ENCODE peak calls at places on chromosome 15, in seven cellular contexts. K is prostate gland; S is ovary; Z is heart right ventricle; T is hepatocyte; G is trophoblast cell; M is naive thymus-derived CD4-positive, alpha-beta T cell. D is an unnamed sample.

GRCh38 chr15:34942363-34942762 is 27.2 kb downstream of the AQR start:
- DNase-seq in S (no peak), M (no peak), G (no peak), K (no peak), T (no peak), Z (no peak), D (no peak)

GRCh38 chr15:89129123-89129815 is 41.0 kb downstream of the ABHD2 start:
- DNase-seq in M (peak; percentile 31), K (peak; percentile 45), G (peak; percentile 43), S (peak; percentile 65), T (peak; percentile 51), Z (no peak), D (no peak)

GRCh38 chr15:62417444-62417843 is 252.4 kb upstream of the C2CD4B start:
- DNase-seq in T (no peak), G (no peak), S (no peak), K (no peak), Z (no peak), M (no peak), D (no peak)

GRCh38 chr15:88792342-88793282 is 10.6 kb upstream of the ACAN start:
- DNase-seq in M (no peak), T (no peak), S (no peak), Z (no peak), K (no peak), G (no peak), D (no peak)

GRCh38 chr15:75314552-75315290 is 21.1 kb upstream of the COMMD4 start:
- DNase-seq in M (no peak), T (no peak), Z (no peak), G (no peak), S (no peak), K (no peak), D (no peak)

GRCh38 chr15:81820236-81820635 is 225.6 kb downstream of the MEX3B start:
- DNase-seq in M (no peak), Z (no peak), S (no peak), T (no peak), G (no peak), K (no peak), D (no peak)

GRCh38 chr15:68230157-68231100 is 901 bp upstream of the CLN6 start:
- DNase-seq in G (peak; percentile 86), Z (no peak), K (peak; percentile 14), T (no peak), S (no peak), M (no peak), D (no peak)

GRCh38 chr15:66923438-66923881 is 141.9 kb upstream of the SMAD3 start:
- DNase-seq in M (no peak), T (peak; percentile 54), S (no peak), G (peak; percentile 18), K (no peak), Z (no peak), D (no peak)

GRCh38 chr15:61038387-61038786 is 190.7 kb downstream of the RORA start:
- DNase-seq in M (no peak), K (no peak), G (no peak), T (peak; percentile 15), Z (peak; percentile 38), S (no peak), D (no peak)

GRCh38 chr15:90917569-90917968 is 14.5 kb downstream of the MAN2A2 start:
- DNase-seq in G (no peak), S (no peak), Z (no peak), K (no peak), T (no peak), M (no peak), D (no peak)

GRCh38 chr15:68791431-68792283 is 29.0 kb downstream of the ANP32A start:
- DNase-seq in M (no peak), Z (no peak), G (no peak), S (no peak), T (no peak), K (no peak), D (no peak)

GRCh38 chr15:96415513-96416217 is 85.2 kb downstream of the NR2F2 start:
- DNase-seq in Z (no peak), T (no peak), M (no peak), S (no peak), K (no peak), G (no peak), D (no peak)
- H3K27me3 ChIP-seq in Z (peaks cover 98% of the 10 kb centered on the region), T (peaks cover 100% of the 10 kb centered on the region), M (peaks cover 5% of the 10 kb centered on the region), S (no peaks in the 10 kb centered on the region), K (peaks cover 29% of the 10 kb centered on the region), G (peaks cover 58% of the 10 kb centered on the region), D (peaks cover 99% of the 10 kb centered on the region)

GRCh38 chr15:63703641-63704040 is 106.5 kb downstream of the FBXL22 start:
- DNase-seq in S (no peak), Z (no peak), G (no peak), M (no peak), T (no peak), K (no peak), D (no peak)

GRCh38 chr15:63699391-63699790 is 102.2 kb downstream of the FBXL22 start:
- DNase-seq in K (no peak), M (no peak), G (no peak), T (no peak), Z (no peak), S (no peak), D (no peak)

GRCh38 chr15:63698731-63699130 is 101.5 kb downstream of the FBXL22 start:
- DNase-seq in Z (no peak), M (no peak), K (no peak), G (no peak), T (no peak), S (no peak), D (no peak)

GRCh38 chr15:63701365-63701764 is 104.2 kb downstream of the FBXL22 start:
- DNase-seq in M (no peak), Z (peak; percentile 16), S (no peak), G (no peak), T (no peak), K (no peak), D (no peak)
- H3K9me3 ChIP-seq in M (no peaks in the 10 kb centered on the region), Z (no peaks in the 10 kb centered on the region), S (no peaks in the 10 kb centered on the region), G (no peaks in the 10 kb centered on the region), T (no peaks in the 10 kb centered on the region), K (no peaks in the 10 kb centered on the region), D (no peaks in the 10 kb centered on the region)

GRCh38 chr15:36885709-36886108 is 214.6 kb downstream of the MEIS2 start:
- DNase-seq in K (no peak), G (no peak), M (no peak), S (no peak), Z (no peak), T (no peak), D (no peak)
- H3K27me3 ChIP-seq in K (no peaks in the 10 kb centered on the region), G (peaks cover 38% of the 10 kb centered on the region), M (peaks cover 40% of the 10 kb centered on the region), S (no peaks in the 10 kb centered on the region), Z (peaks cover 83% of the 10 kb centered on the region), T (peaks cover 86% of the 10 kb centered on the region), D (peaks cover 91% of the 10 kb centered on the region)

GRCh38 chr15:86213888-86214287 is 134.2 kb downstream of the AGBL1 start:
- DNase-seq in K (no peak), T (no peak), M (no peak), G (no peak), S (no peak), Z (no peak), D (no peak)
- H3K9me3 ChIP-seq in K (no peaks in the 10 kb centered on the region), T (peaks cover 5% of the 10 kb centered on the region), M (peaks cover 5% of the 10 kb centered on the region), G (peaks cover 7% of the 10 kb centered on the region), S (peaks cover 6% of the 10 kb centered on the region), Z (no peaks in the 10 kb centered on the region), D (peaks cover 24% of the 10 kb centered on the region)

GRCh38 chr15:38557855-38558713 is 6.5 kb downstream of the RASGRP1 start:
- DNase-seq in M (no peak), T (no peak), S (no peak), Z (no peak), G (no peak), K (no peak), D (no peak)

GRCh38 chr15:38560456-38560926 is 4.1 kb downstream of the RASGRP1 start:
- DNase-seq in K (no peak), M (no peak), G (no peak), T (no peak), Z (no peak), S (no peak), D (no peak)

GRCh38 chr15:38559908-38560307 is 4.7 kb downstream of the RASGRP1 start:
- DNase-seq in G (no peak), Z (no peak), M (no peak), K (no peak), T (no peak), S (no peak), D (no peak)

GRCh38 chr15:38559131-38559530 is 5.5 kb downstream of the RASGRP1 start:
- DNase-seq in T (no peak), Z (no peak), S (no peak), G (no peak), K (no peak), M (no peak), D (no peak)

GRCh38 chr15:38558714-38559059 is 5.9 kb downstream of the RASGRP1 start:
- DNase-seq in K (no peak), Z (no peak), G (no peak), T (no peak), M (no peak), S (no peak), D (no peak)
- H3K27me3 ChIP-seq in K (no peaks in the 10 kb centered on the region), Z (peaks cover 40% of the 10 kb centered on the region), G (no peaks in the 10 kb centered on the region), T (peaks cover 27% of the 10 kb centered on the region), M (no peaks in the 10 kb centered on the region), S (no peaks in the 10 kb centered on the region), D (no peaks in the 10 kb centered on the region)

DNA sequence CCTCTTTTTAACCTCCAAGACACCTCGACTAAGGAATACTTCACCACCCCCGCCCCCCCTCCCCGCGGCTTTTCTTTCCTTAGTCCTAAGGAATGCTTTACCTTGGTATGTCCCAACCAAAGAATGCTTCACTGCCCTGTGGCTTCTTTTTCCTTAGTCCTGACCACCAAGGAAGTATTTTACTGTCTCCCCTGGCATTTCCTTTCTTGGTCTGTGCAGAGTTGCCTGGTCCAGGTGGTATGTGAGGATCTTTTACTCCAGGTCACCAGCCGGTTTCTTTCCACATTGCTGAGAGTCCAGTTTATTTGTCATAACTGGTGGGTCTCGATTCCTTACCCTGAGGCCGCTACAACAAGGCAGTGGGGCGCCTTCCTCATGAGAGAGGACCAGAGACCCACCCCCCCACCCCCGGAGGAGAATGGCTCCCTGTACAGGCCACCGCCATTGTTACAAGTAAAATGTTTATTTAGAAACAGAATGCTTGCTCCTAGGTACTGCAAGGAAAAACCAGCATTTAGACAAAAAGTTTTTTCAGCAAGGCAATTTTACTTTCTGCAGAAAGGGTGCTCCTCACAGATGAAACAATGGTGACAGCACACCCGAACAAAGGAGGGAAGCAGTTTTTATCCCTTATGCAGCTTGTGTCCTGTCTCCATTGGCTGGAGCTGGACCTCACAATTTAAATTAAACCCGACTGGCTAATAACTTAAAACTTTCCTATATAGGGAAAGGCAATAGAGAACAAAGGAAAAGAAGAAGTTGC is 23.1 kb upstream of the MTHFS start:
- DNase-seq in K (no peak), M (no peak), T (peak; percentile 17), S (no peak), Z (no peak), G (no peak), D (no peak)
- H3K9me3 ChIP-seq in K (no peaks in the 10 kb centered on the region), M (peaks cover 61% of the 10 kb centered on the region), T (no peaks in the 10 kb centered on the region), S (peaks cover 12% of the 10 kb centered on the region), Z (peaks cover 52% of the 10 kb centered on the region), G (peaks cover 24% of the 10 kb centered on the region), D (no peaks in the 10 kb centered on the region)

D was measured in left lung.